ENCODE peak calls at places on chromosomes 7 and 10, in five cellular contexts. One of them, this sample, is unnamed.

GRCh38 chr7:3092468-3092867 is 48.8 kb upstream of the CARD11 start:
- DNase-seq in upper lobe of left lung: peak
- DNase-seq in heart right ventricle: peak
- DNase-seq in GM23338: no peak
- DNase-seq in CD4-positive, CD25-positive, alpha-beta regulatory T cell: peak
- DNase-seq in this sample: peak

GRCh38 chr10:101438881-101439391 is 85.0 kb downstream of the BTRC start:
- DNase-seq in upper lobe of left lung: no peak
- DNase-seq in heart right ventricle: no peak
- DNase-seq in GM23338: no peak
- DNase-seq in CD4-positive, CD25-positive, alpha-beta regulatory T cell: no peak
- DNase-seq in this sample: no peak

GRCh38 chr7:70539196-70539595 is 592.7 kb upstream of the GALNT17 start:
- DNase-seq in upper lobe of left lung: no peak
- DNase-seq in heart right ventricle: no peak
- DNase-seq in GM23338: no peak
- DNase-seq in CD4-positive, CD25-positive, alpha-beta regulatory T cell: no peak
- DNase-seq in this sample: no peak

GRCh38 chr7:75033064-75033463 is 40.5 kb downstream of the RCC1L start:
- DNase-seq in upper lobe of left lung: no peak
- DNase-seq in heart right ventricle: no peak
- DNase-seq in GM23338: peak
- DNase-seq in CD4-positive, CD25-positive, alpha-beta regulatory T cell: no peak
- DNase-seq in this sample: no peak

GRCh38 chr7:122600630-122601029 is 98.3 kb downstream of the RNF133 start:
- DNase-seq in upper lobe of left lung: no peak
- DNase-seq in heart right ventricle: no peak
- DNase-seq in GM23338: no peak
- DNase-seq in CD4-positive, CD25-positive, alpha-beta regulatory T cell: no peak
- DNase-seq in this sample: no peak

GRCh38 chr10:7484456-7485266 is 73.8 kb upstream of the SFMBT2 start:
- DNase-seq in upper lobe of left lung: no peak
- DNase-seq in heart right ventricle: no peak
- DNase-seq in GM23338: peak
- DNase-seq in CD4-positive, CD25-positive, alpha-beta regulatory T cell: peak
- DNase-seq in this sample: peak

GRCh38 chr10:122854648-122855047 is 9.0 kb upstream of the CUZD1 start:
- DNase-seq in upper lobe of left lung: no peak
- DNase-seq in heart right ventricle: no peak
- DNase-seq in GM23338: no peak
- DNase-seq in CD4-positive, CD25-positive, alpha-beta regulatory T cell: no peak
- DNase-seq in this sample: no peak

GRCh38 chr7:68564741-68565140 is 1033.5 kb upstream of the AUTS2 start:
- DNase-seq in upper lobe of left lung: no peak
- DNase-seq in heart right ventricle: no peak
- DNase-seq in GM23338: no peak
- DNase-seq in CD4-positive, CD25-positive, alpha-beta regulatory T cell: no peak
- DNase-seq in this sample: no peak

GRCh38 chr10:43715334-43715733 is 66.7 kb upstream of the ZNF32 start:
- DNase-seq in upper lobe of left lung: no peak
- DNase-seq in heart right ventricle: no peak
- DNase-seq in GM23338: no peak
- DNase-seq in CD4-positive, CD25-positive, alpha-beta regulatory T cell: no peak
- DNase-seq in this sample: no peak

GRCh38 chr7:73967832-73968295 is 60.1 kb upstream of the ELN start:
- DNase-seq in upper lobe of left lung: peak
- DNase-seq in heart right ventricle: no peak
- DNase-seq in GM23338: no peak
- DNase-seq in CD4-positive, CD25-positive, alpha-beta regulatory T cell: no peak
- DNase-seq in this sample: no peak

GRCh38 chr7:2299131-2299829 is 15.0 kb downstream of the SNX8 start:
- DNase-seq in upper lobe of left lung: peak
- DNase-seq in heart right ventricle: no peak
- DNase-seq in GM23338: no peak
- DNase-seq in CD4-positive, CD25-positive, alpha-beta regulatory T cell: no peak
- DNase-seq in this sample: no peak

GRCh38 chr7:7946486-7946885 is 22.1 kb upstream of the GLCCI1 start:
- DNase-seq in upper lobe of left lung: no peak
- DNase-seq in heart right ventricle: no peak
- DNase-seq in GM23338: no peak
- DNase-seq in CD4-positive, CD25-positive, alpha-beta regulatory T cell: no peak
- DNase-seq in this sample: no peak

GRCh38 chr7:116224492-116225098 is 14.3 kb downstream of the TES start:
- DNase-seq in upper lobe of left lung: no peak
- DNase-seq in heart right ventricle: no peak
- DNase-seq in GM23338: no peak
- DNase-seq in CD4-positive, CD25-positive, alpha-beta regulatory T cell: no peak
- DNase-seq in this sample: no peak

GRCh38 chr7:102042016-102042656 is 224.7 kb downstream of the CUX1 start:
- DNase-seq in upper lobe of left lung: no peak
- DNase-seq in heart right ventricle: no peak
- DNase-seq in GM23338: no peak
- DNase-seq in CD4-positive, CD25-positive, alpha-beta regulatory T cell: no peak
- DNase-seq in this sample: no peak

GRCh38 chr7:138287549-138287948 is 172.5 kb upstream of the TRIM24 start:
- DNase-seq in upper lobe of left lung: no peak
- DNase-seq in heart right ventricle: no peak
- DNase-seq in GM23338: no peak
- DNase-seq in CD4-positive, CD25-positive, alpha-beta regulatory T cell: no peak
- DNase-seq in this sample: no peak

GRCh38 chr10:99236627-99237309 is 1.1 kb upstream of the HPSE2 start:
- DNase-seq in upper lobe of left lung: no peak
- DNase-seq in heart right ventricle: no peak
- DNase-seq in GM23338: peak
- DNase-seq in CD4-positive, CD25-positive, alpha-beta regulatory T cell: no peak
- DNase-seq in this sample: no peak

GRCh38 chr7:158353606-158354570 is 233.7 kb downstream of the PTPRN2 start:
- DNase-seq in upper lobe of left lung: peak
- DNase-seq in heart right ventricle: no peak
- DNase-seq in GM23338: peak
- DNase-seq in CD4-positive, CD25-positive, alpha-beta regulatory T cell: no peak
- DNase-seq in this sample: no peak

GRCh38 chr10:13987472-13987871 is 343.3 kb downstream of the FRMD4A start:
- DNase-seq in upper lobe of left lung: no peak
- DNase-seq in heart right ventricle: no peak
- DNase-seq in GM23338: no peak
- DNase-seq in CD4-positive, CD25-positive, alpha-beta regulatory T cell: no peak
- DNase-seq in this sample: no peak

GRCh38 chr7:132783824-132784223 is 207.6 kb upstream of the PLXNA4 start:
- DNase-seq in upper lobe of left lung: no peak
- DNase-seq in heart right ventricle: no peak
- DNase-seq in GM23338: no peak
- DNase-seq in CD4-positive, CD25-positive, alpha-beta regulatory T cell: no peak
- DNase-seq in this sample: no peak

GRCh38 chr7:27389508-27389907 is 146.9 kb downstream of the EVX1 start:
- DNase-seq in upper lobe of left lung: no peak
- DNase-seq in heart right ventricle: no peak
- DNase-seq in GM23338: no peak
- DNase-seq in CD4-positive, CD25-positive, alpha-beta regulatory T cell: no peak
- DNase-seq in this sample: no peak

GRCh38 chr7:1654111-1654510 is 16.0 kb upstream of the ELFN1 start:
- DNase-seq in upper lobe of left lung: no peak
- DNase-seq in heart right ventricle: no peak
- DNase-seq in GM23338: no peak
- DNase-seq in CD4-positive, CD25-positive, alpha-beta regulatory T cell: no peak
- DNase-seq in this sample: no peak

GRCh38 chr10:786666-787512 is 97.4 kb upstream of the DIP2C start:
- DNase-seq in upper lobe of left lung: peak
- DNase-seq in heart right ventricle: no peak
- DNase-seq in GM23338: no peak
- DNase-seq in CD4-positive, CD25-positive, alpha-beta regulatory T cell: no peak
- DNase-seq in this sample: no peak

GRCh38 chr7:84971360-84971759 is 215.5 kb downstream of the SEMA3D start:
- DNase-seq in upper lobe of left lung: no peak
- DNase-seq in heart right ventricle: no peak
- DNase-seq in GM23338: no peak
- DNase-seq in CD4-positive, CD25-positive, alpha-beta regulatory T cell: no peak
- DNase-seq in this sample: no peak

GRCh38 chr10:52455095-52455494 is 141.0 kb downstream of the DKK1 start:
- DNase-seq in upper lobe of left lung: no peak
- DNase-seq in heart right ventricle: no peak
- DNase-seq in GM23338: no peak
- DNase-seq in CD4-positive, CD25-positive, alpha-beta regulatory T cell: no peak
- DNase-seq in this sample: no peak

GRCh38 chr10:22849077-22849810 is 78.6 kb upstream of the ARMC3 start:
- DNase-seq in upper lobe of left lung: peak
- DNase-seq in heart right ventricle: peak
- DNase-seq in GM23338: no peak
- DNase-seq in CD4-positive, CD25-positive, alpha-beta regulatory T cell: no peak
- DNase-seq in this sample: no peak

GRCh38 chr10:29407280-29407858 is 118.5 kb downstream of the LYZL1 start:
- DNase-seq in upper lobe of left lung: no peak
- DNase-seq in heart right ventricle: no peak
- DNase-seq in GM23338: peak
- DNase-seq in CD4-positive, CD25-positive, alpha-beta regulatory T cell: no peak
- DNase-seq in this sample: no peak

DNA sequence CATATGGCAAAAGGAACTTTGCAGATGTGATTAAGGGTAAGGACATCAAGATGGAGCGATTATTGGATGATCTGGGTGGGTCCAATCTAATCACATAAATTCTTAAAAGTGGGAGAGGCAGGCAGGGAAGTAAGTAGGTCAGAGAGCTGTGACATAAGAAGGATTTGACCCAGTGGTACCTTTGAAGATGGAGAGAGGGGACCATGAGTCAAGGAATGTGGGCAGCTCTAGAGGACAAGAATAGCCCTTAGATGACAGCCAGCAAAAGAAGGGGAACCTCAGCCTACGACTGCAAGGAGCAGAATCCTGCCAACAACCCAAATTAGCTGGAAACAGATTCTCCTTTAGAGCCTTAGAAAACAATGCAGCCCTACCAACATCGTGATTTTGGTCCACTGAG is 34.5 kb downstream of the LAMB1 start:
- DNase-seq in upper lobe of left lung: no peak
- DNase-seq in heart right ventricle: no peak
- DNase-seq in GM23338: no peak
- DNase-seq in CD4-positive, CD25-positive, alpha-beta regulatory T cell: no peak
- DNase-seq in this sample: no peak
- H3K27ac ChIP-seq in upper lobe of left lung: peak
- H3K27ac ChIP-seq in heart right ventricle: no peak
- H3K27ac ChIP-seq in GM23338: no peak
- H3K27ac ChIP-seq in CD4-positive, CD25-positive, alpha-beta regulatory T cell: no peak
- H3K27ac ChIP-seq in this sample: no peak

GRCh38 chr7:131529617-131530016 is 26.8 kb downstream of the PODXL start:
- DNase-seq in upper lobe of left lung: no peak
- DNase-seq in heart right ventricle: no peak
- DNase-seq in GM23338: no peak
- DNase-seq in CD4-positive, CD25-positive, alpha-beta regulatory T cell: no peak
- DNase-seq in this sample: no peak

GRCh38 chr7:131533151-131533559 is 23.3 kb downstream of the PODXL start:
- DNase-seq in upper lobe of left lung: no peak
- DNase-seq in heart right ventricle: no peak
- DNase-seq in GM23338: no peak
- DNase-seq in CD4-positive, CD25-positive, alpha-beta regulatory T cell: no peak
- DNase-seq in this sample: no peak

GRCh38 chr7:131530137-131530536 is 26.3 kb downstream of the PODXL start:
- DNase-seq in upper lobe of left lung: no peak
- DNase-seq in heart right ventricle: no peak
- DNase-seq in GM23338: no peak
- DNase-seq in CD4-positive, CD25-positive, alpha-beta regulatory T cell: no peak
- DNase-seq in this sample: no peak

GRCh38 chr7:131533566-131534561 is 22.6 kb downstream of the PODXL start:
- DNase-seq in upper lobe of left lung: no peak
- DNase-seq in heart right ventricle: no peak
- DNase-seq in GM23338: no peak
- DNase-seq in CD4-positive, CD25-positive, alpha-beta regulatory T cell: no peak
- DNase-seq in this sample: no peak

GRCh38 chr7:131532570-131533091 is 23.8 kb downstream of the PODXL start:
- DNase-seq in upper lobe of left lung: no peak
- DNase-seq in heart right ventricle: no peak
- DNase-seq in GM23338: no peak
- DNase-seq in CD4-positive, CD25-positive, alpha-beta regulatory T cell: no peak
- DNase-seq in this sample: no peak
- H3K27ac ChIP-seq in upper lobe of left lung: peak
- H3K27ac ChIP-seq in heart right ventricle: peak
- H3K27ac ChIP-seq in GM23338: peak
- H3K27ac ChIP-seq in CD4-positive, CD25-positive, alpha-beta regulatory T cell: no peak
- H3K27ac ChIP-seq in this sample: no peak

DNA sequence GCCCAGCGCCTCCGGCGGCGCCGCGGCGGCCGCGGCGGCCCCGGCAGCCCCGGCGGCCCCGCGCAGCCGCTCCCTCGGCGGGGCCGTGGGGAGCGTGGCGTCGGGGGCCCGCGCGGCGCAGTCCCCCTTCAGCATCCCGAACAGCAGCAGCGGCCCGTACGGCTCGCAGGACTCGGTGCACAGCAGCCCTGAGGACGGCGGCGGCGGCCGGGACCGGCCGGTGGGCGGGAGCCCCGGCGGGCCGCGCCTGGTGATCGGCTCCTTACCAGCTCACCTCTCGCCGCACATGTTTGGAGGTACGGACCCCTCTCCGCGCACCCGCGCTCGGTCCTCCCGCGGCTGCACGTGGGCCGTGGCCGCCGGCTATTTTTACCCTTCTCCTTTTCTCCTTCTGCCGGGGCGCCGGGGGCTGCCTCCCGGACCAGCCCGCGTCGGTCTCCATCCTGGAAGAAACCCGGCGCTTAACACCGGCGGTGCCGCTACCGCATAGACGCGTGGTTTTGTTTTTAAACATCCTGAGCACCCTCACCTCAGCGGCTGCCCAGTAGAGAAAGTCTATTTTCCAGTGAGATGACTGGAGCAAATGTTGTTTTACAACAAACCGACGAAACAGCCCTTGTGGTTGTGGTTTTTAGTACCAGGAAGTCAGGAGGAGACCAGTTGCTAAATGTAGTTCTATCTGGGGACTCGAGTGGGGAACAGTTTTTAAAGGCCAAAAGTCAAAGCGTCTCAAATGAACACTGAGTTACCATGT is 1.3 kb downstream of the ZNRF2 start:
- DNase-seq in upper lobe of left lung: peak
- DNase-seq in heart right ventricle: peak
- DNase-seq in GM23338: peak
- DNase-seq in CD4-positive, CD25-positive, alpha-beta regulatory T cell: peak
- DNase-seq in this sample: peak
- H3K27ac ChIP-seq in upper lobe of left lung: peak
- H3K27ac ChIP-seq in heart right ventricle: peak
- H3K27ac ChIP-seq in GM23338: no peak
- H3K27ac ChIP-seq in CD4-positive, CD25-positive, alpha-beta regulatory T cell: peak
- H3K27ac ChIP-seq in this sample: peak

GRCh38 chr10:31262672-31263071 is 56.3 kb upstream of the ZEB1 start:
- DNase-seq in upper lobe of left lung: no peak
- DNase-seq in heart right ventricle: no peak
- DNase-seq in GM23338: no peak
- DNase-seq in CD4-positive, CD25-positive, alpha-beta regulatory T cell: no peak
- DNase-seq in this sample: no peak
- H3K27ac ChIP-seq in upper lobe of left lung: no peak
- H3K27ac ChIP-seq in heart right ventricle: peak
- H3K27ac ChIP-seq in GM23338: no peak
- H3K27ac ChIP-seq in CD4-positive, CD25-positive, alpha-beta regulatory T cell: no peak
- H3K27ac ChIP-seq in this sample: no peak